ENCODE peak calls at places on chromosomes 4 and X, in nine cellular contexts. Q is sciatic nerve; V is islet precursor cell; R is adipocyte; L is erythroblast; J is substantia nigra; S is G401; F is MCF 10A; Z is naive thymus-derived CD8-positive, alpha-beta T cell. H is an unnamed sample.

GRCh38 chr4:159384619-159385018 is 281.7 kb downstream of the RAPGEF2 start:
- DNase-seq in Q (no peak), Z (no peak), L (no peak), R (peak; percentile 47), V (no peak), F (no peak), S (no peak), J (no peak), H (no peak)

GRCh38 chr4:914531-914930 is 17.6 kb downstream of the GAK start:
- DNase-seq in V (no peak), F (no peak), J (no peak), Z (no peak), S (no peak), L (no peak), R (no peak), Q (peak; percentile 49), H (no peak)

GRCh38 chrX:119503484-119503861 is 35.2 kb downstream of the SLC25A5 start:
- DNase-seq in L (no peak), J (no peak), V (peak; percentile 84), Q (no peak), S (peak; percentile 65), F (peak; percentile 87), Z (no peak), R (peak; percentile 80), H (peak; percentile 57)

GRCh38 chr4:122716825-122717448 is 15.6 kb upstream of the BBS12 start:
- DNase-seq in L (peak; percentile 65), Q (peak; percentile 80), R (peak; percentile 91), S (peak; percentile 40), V (peak; percentile 76), Z (peak; percentile 53), F (peak; percentile 84), J (no peak), H (peak; percentile 71)

GRCh38 chr4:135777386-135777785 is 1575.8 kb upstream of the PABPC4L start:
- DNase-seq in Q (no peak), F (no peak), J (no peak), R (peak; percentile 54), V (no peak), S (no peak), L (no peak), Z (no peak), H (no peak)

GRCh38 chr4:30968926-30969325 is 248.8 kb downstream of the PCDH7 start:
- DNase-seq in R (no peak), F (no peak), S (no peak), Z (no peak), V (peak; percentile 66), L (no peak), Q (no peak), J (no peak), H (no peak)

GRCh38 chrX:31353095-31353494 is 281.3 kb upstream of the FTHL17 start:
- DNase-seq in Z (no peak), F (peak; percentile 84), V (peak; percentile 82), Q (no peak), L (no peak), S (no peak), J (no peak), R (peak; percentile 81), H (no peak)

GRCh38 chrX:57573754-57574153 is 18.1 kb upstream of the ZXDB start:
- DNase-seq in Q (no peak), S (peak; percentile 18), R (peak; percentile 21), L (peak; percentile 0), F (peak; percentile 38), V (no peak), J (no peak), Z (no peak), H (no peak)

GRCh38 chr4:122458625-122459024 is 2.1 kb upstream of the IL2 start:
- DNase-seq in L (peak; percentile 3), Z (no peak), R (no peak), S (no peak), V (no peak), J (no peak), F (peak; percentile 35), Q (no peak), H (peak; percentile 48)

GRCh38 chrX:151702021-151702714 is 6.9 kb downstream of the PRRG3 start:
- DNase-seq in R (peak; percentile 28), L (no peak), S (no peak), F (no peak), Z (no peak), J (no peak), V (no peak), Q (peak; percentile 47), H (no peak)

GRCh38 chr4:80306255-80306654 is 29.3 kb upstream of the CFAP299 start:
- DNase-seq in V (no peak), Z (no peak), R (no peak), F (peak; percentile 30), J (no peak), Q (no peak), L (no peak), S (no peak), H (no peak)

GRCh38 chr4:152554742-152555141 is 18.9 kb upstream of the FBXW7 start:
- DNase-seq in V (no peak), Z (no peak), R (no peak), Q (no peak), S (no peak), F (no peak), L (no peak), J (no peak), H (no peak)

GRCh38 chrX:85243761-85244410 is at the start of the genes SATL1 and ZNF711:
- DNase-seq in J (peak; percentile 4), R (peak; percentile 65), S (peak; percentile 65), V (peak; percentile 90), Z (peak; percentile 3), Q (no peak), L (peak; percentile 65), F (no peak), H (peak; percentile 24)

GRCh38 chr4:28443371-28443770 is 1582.7 kb downstream of the STIM2 start:
- DNase-seq in S (no peak), R (no peak), V (no peak), Q (no peak), J (no peak), Z (no peak), L (no peak), F (no peak), H (no peak)

GRCh38 chrX:1851527-1851926 is 236.7 kb downstream of the ASMT start:
- DNase-seq in F (no peak), J (no peak), Q (peak; percentile 17), L (no peak), Z (no peak), V (no peak), R (no peak), S (no peak), H (no peak)

GRCh38 chr4:179671609-179672008 is 2229.4 kb upstream of the AGA start:
- DNase-seq in L (no peak), F (no peak), R (peak; percentile 20), V (no peak), Q (no peak), S (no peak), J (no peak), Z (no peak), H (no peak)

GRCh38 chrX:112849010-112849409 is 8.4 kb upstream of the AMOT start:
- DNase-seq in J (no peak), V (no peak), F (peak; percentile 22), R (no peak), S (no peak), Z (no peak), Q (no peak), L (no peak), H (no peak)

GRCh38 chr4:6346373-6347110 is 76.9 kb downstream of the WFS1 start:
- DNase-seq in J (no peak), R (no peak), Q (no peak), Z (no peak), L (no peak), V (no peak), S (no peak), F (no peak), H (no peak)

GRCh38 chr4:6137027-6137746 is 63.2 kb downstream of the JAKMIP1 start:
- DNase-seq in R (no peak), F (no peak), J (no peak), Q (no peak), V (no peak), Z (no peak), L (no peak), S (no peak), H (no peak)

GRCh38 chr4:110787781-110788180 is 164.9 kb upstream of the PITX2 start:
- DNase-seq in R (no peak), V (no peak), S (no peak), J (no peak), Z (no peak), L (no peak), F (no peak), Q (no peak), H (no peak)

GRCh38 chrX:26581086-26581485 is 365.1 kb downstream of the MAGEB5 start:
- DNase-seq in S (no peak), Q (no peak), R (no peak), V (no peak), L (no peak), F (no peak), J (no peak), Z (no peak), H (no peak)

GRCh38 chr4:170651786-170652185 is 562.0 kb upstream of the AADAT start:
- DNase-seq in Q (no peak), S (no peak), L (no peak), Z (no peak), J (no peak), V (no peak), R (peak; percentile 38), F (no peak), H (no peak)

GRCh38 chr4:52606766-52607165 is 52.3 kb downstream of the USP46 start:
- DNase-seq in Z (no peak), R (peak; percentile 24), J (no peak), L (no peak), S (no peak), V (no peak), F (no peak), Q (no peak), H (no peak)

GRCh38 chrX:122586831-122587230 is 597.2 kb upstream of the GRIA3 start:
- DNase-seq in J (no peak), F (no peak), S (no peak), R (peak; percentile 36), Q (no peak), L (no peak), V (no peak), Z (no peak), H (no peak)

GRCh38 chr4:153232768-153233167 is 28.5 kb downstream of the TRIM2 start:
- DNase-seq in F (peak; percentile 23), J (no peak), S (no peak), L (no peak), Z (no peak), V (peak; percentile 83), R (peak; percentile 28), Q (no peak), H (no peak)

GRCh38 chrX:107451754-107452153 is 2.3 kb downstream of the FRMPD3 start:
- DNase-seq in Z (no peak), S (peak; percentile 72), L (no peak), F (no peak), J (no peak), Q (no peak), R (no peak), V (no peak), H (no peak)

GRCh38 chrX:46220822-46221221 is 324.4 kb downstream of the ZNF674 start:
- DNase-seq in R (no peak), V (no peak), J (no peak), L (no peak), Z (no peak), Q (no peak), F (no peak), S (no peak), H (no peak)

GRCh38 chr4:155392486-155393184 is 15.9 kb upstream of the MAP9 start:
- DNase-seq in R (peak; percentile 52), Z (no peak), F (peak; percentile 52), Q (no peak), J (no peak), L (no peak), V (peak; percentile 76), S (no peak), H (no peak)

GRCh38 chr4:153448003-153448731 is 18.0 kb upstream of the TMEM131L start:
- DNase-seq in S (no peak), F (peak; percentile 31), Q (no peak), Z (no peak), V (no peak), J (no peak), L (no peak), R (peak; percentile 79), H (no peak)

GRCh38 chrX:154436597-154437397 is at the start of gene GDI1:
- DNase-seq in F (peak; percentile 27), S (no peak), J (no peak), Q (no peak), V (peak; percentile 66), Z (peak; percentile 42), R (peak; percentile 69), L (peak; percentile 77), H (peak; percentile 66)

GRCh38 chr4:8908206-8908893 is 36.7 kb upstream of the HMX1 start:
- DNase-seq in Q (peak; percentile 38), S (no peak), J (no peak), R (no peak), Z (no peak), L (no peak), V (peak; percentile 54), F (no peak), H (no peak)